ENCODE peak calls at places on chromosomes 12 and 14, in five cellular contexts. J is astrocyte of the spinal cord, W is SK-N-SH, Q is psoas muscle, M is breast epithelium. D is an unnamed sample.

GRCh38 chr12:57216014-57216891 is at the start of gene NXPH4:
- DNase-seq in J (no peak), W (peak), Q (no peak), M (no peak), D (no peak)

GRCh38 chr14:99809376-99809775 is 16.2 kb downstream of the EML1 start:
- DNase-seq in J (no peak), W (peak), Q (peak), M (no peak), D (peak)

GRCh38 chr12:590206-590750 is 73.0 kb downstream of the NINJ2 start:
- DNase-seq in J (no peak), W (no peak), Q (no peak), M (no peak), D (peak)

GRCh38 chr12:131915000-131915689 is 13.9 kb upstream of the PUS1 start:
- DNase-seq in J (no peak), W (no peak), Q (no peak), M (no peak), D (no peak)

GRCh38 chr12:40752011-40752410 is 59.8 kb downstream of the CNTN1 start:
- DNase-seq in J (no peak), W (no peak), Q (no peak), M (no peak), D (no peak)

GRCh38 chr12:57603758-57604453 is 718 bp upstream of the DTX3 start:
- DNase-seq in J (peak), W (no peak), Q (no peak), M (peak), D (no peak)

GRCh38 chr12:6069452-6070093 is 54.9 kb downstream of the VWF start:
- DNase-seq in J (peak), W (no peak), Q (no peak), M (no peak), D (no peak)

GRCh38 chr12:100899301-100899700 is 104.7 kb downstream of the ANO4 start:
- DNase-seq in J (no peak), W (no peak), Q (no peak), M (no peak), D (no peak)

GRCh38 chr12:6943387-6943718 is 263 bp upstream of the RNU7-1 start:
- DNase-seq in J (peak), W (peak), Q (peak), M (peak), D (peak)

GRCh38 chr14:54591461-54592245 is 24.7 kb downstream of the SAMD4A start:
- DNase-seq in J (no peak), W (no peak), Q (no peak), M (no peak), D (no peak)

GRCh38 chr12:29317556-29318363 is 63.2 kb downstream of the ERGIC2 start:
- DNase-seq in J (peak), W (peak), Q (no peak), M (no peak), D (peak)

GRCh38 chr14:24080888-24081738 is 9.8 kb downstream of the CPNE6 start:
- DNase-seq in J (peak), W (peak), Q (peak), M (no peak), D (peak)

GRCh38 chr12:5480218-5480952 is 48.5 kb downstream of the NTF3 start:
- DNase-seq in J (no peak), W (no peak), Q (no peak), M (no peak), D (no peak)

GRCh38 chr14:99540196-99541032 is 59.2 kb downstream of the CCNK start:
- DNase-seq in J (no peak), W (peak), Q (no peak), M (no peak), D (no peak)

GRCh38 chr14:21104448-21105060 is 3.7 kb downstream of the TMEM253 start:
- DNase-seq in J (peak), W (peak), Q (peak), M (peak), D (peak)
- H3K4me3 ChIP-seq in J (peak), W (peak), Q (peak), M (peak), D (peak)

GRCh38 chr12:63844391-63845341 is at the start of gene SRGAP1:
- DNase-seq in J (peak), W (peak), Q (peak), M (peak), D (peak)
- TF ChIP-seq CTCF in J (no peak), W (peak), Q (no peak), M (no peak), D (no peak)

DNA sequence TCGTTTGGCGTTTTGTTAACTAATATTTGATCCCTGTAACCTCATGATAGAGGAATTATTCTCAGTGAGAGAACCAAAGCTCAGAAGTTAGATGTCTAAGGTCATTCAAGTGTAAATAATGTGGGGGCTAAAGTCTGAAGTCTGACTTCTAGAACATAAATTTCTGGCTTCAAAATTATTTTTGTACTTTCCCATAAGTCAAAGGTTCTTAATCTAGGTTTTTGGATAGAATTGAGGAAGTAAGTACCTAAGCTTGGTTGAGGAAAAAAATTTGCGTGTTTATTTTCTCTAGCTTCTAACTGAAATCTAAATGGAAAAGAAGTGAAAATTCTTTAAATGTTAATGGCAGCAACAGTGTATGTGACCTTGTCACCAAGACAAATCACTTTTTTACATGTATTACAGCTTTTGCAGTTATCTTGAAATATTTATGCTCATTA is 2.3 kb downstream of the LARP4 start:
- DNase-seq in J (no peak), W (no peak), Q (no peak), M (no peak), D (no peak)
- H3K4me3 ChIP-seq in J (peak), W (peak), Q (peak), M (no peak), D (peak)

DNA sequence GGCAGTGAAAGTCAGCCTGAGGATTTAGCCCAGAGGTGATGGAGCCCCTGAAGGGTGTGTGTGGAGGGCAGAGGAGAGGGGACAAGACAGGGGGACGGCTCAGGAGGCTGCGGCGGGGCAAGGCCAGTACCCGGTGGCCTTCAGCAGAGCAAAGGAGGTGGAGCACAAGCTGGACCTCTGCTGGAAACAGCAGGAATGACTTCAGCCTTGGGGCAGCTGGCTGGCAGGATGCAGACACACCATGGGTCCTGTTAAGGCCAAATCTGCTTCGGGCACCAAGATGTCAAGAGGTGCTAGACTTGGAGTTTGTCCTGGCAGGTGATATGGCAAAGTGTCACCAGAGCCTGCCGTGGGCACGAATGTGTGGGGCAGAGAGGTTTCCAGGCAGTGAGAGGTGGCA is 92.1 kb downstream of the LGMN start:
- DNase-seq in J (no peak), W (no peak), Q (no peak), M (no peak), D (no peak)
- TF ChIP-seq CTCF in J (peak), W (peak), Q (no peak), M (no peak), D (no peak)

DNA sequence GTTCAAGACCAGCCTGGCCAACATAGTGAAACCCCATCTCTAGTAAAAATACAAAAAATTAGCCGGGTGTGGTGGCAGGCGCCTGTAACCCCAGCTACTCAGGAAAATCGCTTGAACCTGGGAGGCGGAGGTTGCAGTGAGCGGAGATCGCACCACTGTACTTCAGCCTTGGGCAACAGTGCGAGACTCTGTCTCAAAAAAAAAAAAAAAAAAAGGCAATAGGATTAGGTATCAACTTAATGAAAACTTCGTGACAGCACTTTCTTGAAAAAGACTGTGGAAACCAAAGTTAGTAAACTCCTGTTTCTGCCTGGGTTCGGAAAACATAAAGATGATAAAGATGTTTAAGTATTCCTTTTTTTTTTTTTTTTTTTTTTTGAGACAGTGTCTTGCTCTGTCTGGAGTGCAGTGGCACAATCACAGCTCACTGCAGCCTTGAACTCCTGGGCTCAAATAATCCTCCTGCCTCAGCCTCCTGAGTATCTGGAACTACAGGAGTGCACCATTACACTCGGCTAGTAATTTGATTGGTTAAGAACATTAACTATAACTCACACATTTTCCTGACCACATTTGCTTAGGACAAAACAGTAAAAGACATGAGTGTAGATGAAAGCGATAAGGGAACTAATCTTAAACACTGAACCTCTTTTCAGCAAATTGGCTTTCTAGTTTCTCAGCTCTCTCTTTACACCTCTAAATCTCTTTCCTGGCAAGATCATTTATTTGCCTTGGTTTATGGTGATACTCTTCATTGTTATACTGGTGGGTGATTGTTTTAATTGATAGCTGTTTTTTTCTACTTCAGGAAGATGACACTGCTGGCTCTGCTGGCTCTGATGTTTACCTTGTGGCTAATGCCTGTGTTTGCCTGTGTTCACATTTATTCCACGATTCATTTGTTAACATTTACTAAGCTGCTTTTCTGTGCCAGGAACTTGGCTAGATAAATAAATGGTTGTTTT is 15.8 kb downstream of the HIF1A start:
- DNase-seq in J (no peak), W (no peak), Q (no peak), M (no peak), D (no peak)
- H3K4me3 ChIP-seq in J (no peak), W (no peak), Q (no peak), M (no peak), D (no peak)

GRCh38 chr12:104958009-104958945 is at the start of gene SLC41A2:
- DNase-seq in J (peak), W (peak), Q (peak), M (peak), D (peak)
- TF ChIP-seq CTCF in J (peak), W (no peak), Q (peak), M (no peak), D (no peak)

DNA sequence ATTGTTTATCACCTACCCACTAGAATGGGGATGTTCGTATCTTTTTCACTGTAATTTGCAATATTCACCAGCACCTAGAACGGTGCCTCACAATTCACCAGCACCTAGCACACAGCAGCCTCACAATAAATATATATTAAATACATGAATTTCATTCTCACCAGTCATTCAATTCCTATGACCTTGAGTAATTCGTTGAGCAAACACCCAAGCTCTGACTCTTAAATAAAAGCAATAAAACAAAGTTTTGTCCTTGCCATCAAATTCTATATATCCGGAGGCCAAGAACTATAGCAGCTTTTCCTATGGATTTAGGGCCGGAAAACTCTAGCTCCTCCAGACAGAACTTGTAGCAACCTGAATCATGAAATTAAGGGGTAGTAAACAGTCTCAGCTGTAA is 981 bp downstream of the VTI1B start:
- DNase-seq in J (no peak), W (no peak), Q (no peak), M (no peak), D (no peak)
- H3K4me3 ChIP-seq in J (peak), W (peak), Q (peak), M (peak), D (peak)

GRCh38 chr12:82479511-82479910 is 121.2 kb downstream of the METTL25 start:
- DNase-seq in J (peak), W (no peak), Q (no peak), M (no peak), D (no peak)

GRCh38 chr12:82486524-82487235 is 128.4 kb downstream of the METTL25 start:
- DNase-seq in J (peak), W (no peak), Q (no peak), M (no peak), D (no peak)

GRCh38 chr12:82481954-82482353 is 123.6 kb downstream of the METTL25 start:
- DNase-seq in J (no peak), W (no peak), Q (no peak), M (no peak), D (no peak)
- TF ChIP-seq CTCF in J (no peak), W (no peak), Q (no peak), M (no peak), D (no peak)